ENCODE peak calls at places on chromosomes 1 and 21, in five cellular contexts. I is CD8-positive, alpha-beta memory T cell; D is suprapubic skin; O is fibroblast of lung; V is cardiac muscle cell. T is an unnamed sample. For H3K4me1, the result is how much of the 10 kb centered on the place peaks cover.

GRCh38 chr1:33137800-33138199 is 44.0 kb downstream of the TRIM62 start:
- DNase-seq in V (peak), O (peak), I (peak), D (no peak), T (no peak)

GRCh38 chr1:221719987-221720386 is 21.9 kb downstream of the DUSP10 start:
- DNase-seq in O (no peak), D (no peak), V (no peak), I (no peak), T (no peak)

GRCh38 chr1:209748620-209749019 is 7.2 kb upstream of the TRAF3IP3 start:
- DNase-seq in V (no peak), D (no peak), I (no peak), O (no peak), T (no peak)

GRCh38 chr1:47507921-47508894 is 70.4 kb downstream of the FOXD2 start:
- DNase-seq in V (peak), O (no peak), I (no peak), D (no peak), T (no peak)

GRCh38 chr1:105730701-105731100 is 1325.8 kb upstream of the PRMT6 start:
- DNase-seq in V (no peak), O (no peak), I (no peak), D (no peak), T (no peak)

GRCh38 chr1:23634518-23634839 is 57.1 kb upstream of the RPL11 start:
- DNase-seq in D (no peak), V (no peak), O (no peak), I (no peak), T (no peak)

GRCh38 chr1:66346057-66346795 is 187.7 kb upstream of the SGIP1 start:
- DNase-seq in D (no peak), I (no peak), V (no peak), O (no peak), T (no peak)

GRCh38 chr1:42173155-42173933 is 8.8 kb upstream of the GUCA2A start:
- DNase-seq in I (peak), O (peak), D (no peak), V (peak), T (peak)

GRCh38 chr1:232978091-232978634 is 27.8 kb downstream of the NTPCR start:
- DNase-seq in D (peak), I (no peak), O (peak), V (peak), T (no peak)

GRCh38 chr1:18948913-18949688 is 7.4 kb downstream of the IFFO2 start:
- DNase-seq in D (no peak), V (peak), I (no peak), O (peak), T (no peak)

DNA sequence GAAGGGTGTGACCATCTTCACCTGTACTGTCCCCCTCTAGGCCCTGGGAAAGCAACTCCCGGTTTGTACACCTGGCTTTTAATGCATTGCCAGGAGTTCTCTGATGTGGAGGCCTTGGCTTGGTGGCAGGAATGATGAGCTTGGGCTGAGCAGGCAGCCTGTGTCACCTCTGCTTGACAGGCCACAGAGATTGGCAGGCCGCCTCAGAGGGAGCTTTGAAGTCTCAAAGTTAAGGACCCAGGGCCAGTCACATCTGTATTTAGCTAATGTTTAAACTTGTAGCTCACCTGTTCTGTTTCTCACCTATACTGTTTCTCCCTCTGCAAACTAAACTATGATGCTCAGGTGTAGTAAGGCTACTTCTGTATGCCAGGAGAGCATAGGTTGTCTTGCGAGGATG is 28.5 kb downstream of the HUNK start:
- DNase-seq in O (no peak), I (no peak), V (no peak), D (no peak), T (no peak)
- H3K4me1 ChIP-seq in O (under half), I (under half), V (under half), D (under half), T (under half)

GRCh38 chr1:202317941-202318925 is 23.5 kb downstream of the UBE2T start:
- DNase-seq in V (no peak), O (no peak), D (peak), I (no peak), T (no peak)
- H3K27ac ChIP-seq in V (no peak), O (no peak), D (no peak), I (no peak), T (no peak)

DNA sequence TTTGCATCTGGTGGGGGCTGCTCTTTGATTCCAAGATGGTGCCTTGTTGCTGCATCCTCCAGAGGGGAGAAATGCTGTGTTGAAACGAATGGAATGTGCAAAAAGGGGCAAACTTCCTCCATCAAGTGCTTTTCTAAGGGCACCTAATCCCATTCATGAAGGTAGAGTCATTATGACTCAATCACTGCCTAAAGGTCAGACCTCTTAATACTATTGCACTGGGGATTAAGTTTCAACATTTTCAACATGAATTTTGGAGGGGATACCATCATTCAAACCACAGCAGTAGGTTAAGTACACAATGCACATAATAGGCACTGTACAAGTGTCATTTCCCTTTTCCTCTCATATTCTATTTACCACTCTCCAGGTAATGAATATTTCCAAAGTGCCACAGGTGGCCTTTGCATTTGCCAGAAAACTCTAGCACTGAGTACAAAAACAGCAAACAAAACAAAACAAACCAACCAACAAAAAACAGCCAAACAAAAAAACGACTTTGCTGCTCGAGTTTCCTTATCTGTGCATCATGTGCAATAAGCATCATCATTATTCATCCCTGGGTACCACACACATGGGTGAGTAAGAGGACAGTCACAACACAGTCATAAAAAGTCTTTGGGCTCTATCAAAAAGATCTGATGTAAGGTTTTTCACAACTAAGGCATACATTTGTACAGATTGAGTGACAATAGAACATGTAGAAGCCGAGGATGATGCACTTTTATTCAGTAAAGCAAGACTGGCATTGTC is 42.5 kb downstream of the IFI44 start:
- DNase-seq in D (no peak), I (no peak), V (no peak), O (peak), T (no peak)
- H3K4me1 ChIP-seq in D (under half), I (under half), V (under half), O (under half), T (under half)

DNA sequence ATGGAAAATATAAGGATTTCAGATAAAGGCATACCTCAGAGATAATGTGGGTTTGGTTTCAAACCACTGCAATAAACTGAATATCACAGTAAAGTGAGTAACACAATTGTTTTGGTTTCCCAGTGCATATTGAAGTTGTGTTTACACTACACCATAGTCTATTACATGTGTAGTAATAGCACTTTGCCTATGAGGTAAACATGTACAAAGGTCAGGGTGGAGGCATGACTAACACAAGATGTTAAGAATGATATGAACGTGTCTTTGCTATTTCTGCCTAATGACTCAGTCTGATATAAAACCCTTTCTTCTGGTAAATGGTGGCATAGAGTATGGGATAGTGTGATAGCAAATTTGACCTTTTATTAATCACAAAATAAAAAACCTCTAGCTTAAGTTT is 621.5 kb upstream of the ADGRL2 start:
- DNase-seq in D (no peak), I (no peak), V (peak), O (peak), T (no peak)
- H3K27ac ChIP-seq in D (no peak), I (no peak), V (no peak), O (no peak), T (no peak)

DNA sequence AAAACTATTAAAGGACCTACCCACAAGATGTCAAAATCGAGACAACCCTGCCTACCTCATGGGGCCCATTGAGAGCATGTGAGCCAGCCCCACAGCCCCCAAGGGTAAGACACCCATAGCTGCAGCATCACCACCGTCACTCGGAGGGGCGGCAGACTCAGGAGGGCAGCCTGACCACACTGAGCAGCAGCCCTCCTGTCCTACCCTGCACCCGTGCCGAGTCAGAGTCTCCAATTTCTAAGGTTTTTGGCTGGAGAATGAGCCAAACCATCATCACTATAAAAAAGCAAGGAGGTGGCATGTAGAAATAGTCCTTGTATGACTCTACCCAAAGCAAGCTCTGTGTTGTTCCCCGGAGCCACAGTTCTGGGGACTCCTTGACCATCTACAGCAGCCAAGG is 94.7 kb downstream of the SSBP3 start:
- DNase-seq in D (no peak), V (no peak), O (no peak), I (no peak), T (no peak)
- H3K4me1 ChIP-seq in D (half or more), V (half or more), O (under half), I (half or more), T (under half)

GRCh38 chr1:183180634-183181056 is 5.4 kb upstream of the LAMC2 start:
- DNase-seq in O (peak), I (no peak), D (no peak), V (peak), T (no peak)

GRCh38 chr1:183178490-183178889 is 7.6 kb upstream of the LAMC2 start:
- DNase-seq in I (no peak), V (peak), O (no peak), D (no peak), T (no peak)

GRCh38 chr1:183175631-183176030 is 10.4 kb upstream of the LAMC2 start:
- DNase-seq in V (no peak), O (no peak), D (no peak), I (no peak), T (no peak)

GRCh38 chr1:183185941-183186490 is at the start of gene LAMC2:
- DNase-seq in O (no peak), D (no peak), V (no peak), I (no peak), T (no peak)

GRCh38 chr1:183180213-183180612 is 5.9 kb upstream of the LAMC2 start:
- DNase-seq in V (peak), D (no peak), I (no peak), O (peak), T (no peak)
- H3K27ac ChIP-seq in V (peak), D (peak), I (no peak), O (no peak), T (no peak)

DNA sequence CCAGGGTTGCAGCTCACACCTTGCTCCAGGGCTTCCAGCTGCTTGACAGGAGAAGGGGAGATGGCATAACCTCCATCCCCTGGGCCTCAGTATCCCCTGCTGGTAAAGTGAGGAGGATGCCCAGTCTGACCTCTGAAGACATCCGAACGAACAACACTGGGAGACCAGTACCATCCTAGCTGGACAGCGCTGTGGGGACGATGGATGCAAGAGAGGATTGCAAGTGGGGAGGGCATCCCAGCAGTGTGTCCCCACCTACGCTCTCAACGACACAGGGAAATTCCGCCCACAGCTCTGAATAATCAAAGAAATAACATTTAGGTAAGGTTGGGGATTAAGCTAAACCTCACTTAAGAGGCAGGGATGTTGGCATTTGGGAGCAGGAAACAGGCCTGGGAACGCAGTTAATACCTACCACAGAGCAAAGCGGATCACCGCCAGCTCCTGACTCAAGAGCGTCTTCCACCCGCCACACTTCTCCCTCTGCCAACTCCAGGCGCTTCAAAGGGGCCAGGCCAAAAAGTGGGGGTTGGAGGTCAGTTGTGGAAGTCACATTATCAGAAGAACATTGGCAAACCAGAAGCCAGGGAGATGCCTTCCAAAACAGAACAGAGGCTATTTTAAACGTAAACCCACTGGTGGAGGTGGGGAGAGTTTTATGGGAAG is 47.6 kb downstream of the SSBP3 start:
- DNase-seq in V (no peak), D (no peak), I (no peak), O (no peak), T (no peak)
- H3K4me1 ChIP-seq in V (half or more), D (under half), I (half or more), O (under half), T (under half)

DNA sequence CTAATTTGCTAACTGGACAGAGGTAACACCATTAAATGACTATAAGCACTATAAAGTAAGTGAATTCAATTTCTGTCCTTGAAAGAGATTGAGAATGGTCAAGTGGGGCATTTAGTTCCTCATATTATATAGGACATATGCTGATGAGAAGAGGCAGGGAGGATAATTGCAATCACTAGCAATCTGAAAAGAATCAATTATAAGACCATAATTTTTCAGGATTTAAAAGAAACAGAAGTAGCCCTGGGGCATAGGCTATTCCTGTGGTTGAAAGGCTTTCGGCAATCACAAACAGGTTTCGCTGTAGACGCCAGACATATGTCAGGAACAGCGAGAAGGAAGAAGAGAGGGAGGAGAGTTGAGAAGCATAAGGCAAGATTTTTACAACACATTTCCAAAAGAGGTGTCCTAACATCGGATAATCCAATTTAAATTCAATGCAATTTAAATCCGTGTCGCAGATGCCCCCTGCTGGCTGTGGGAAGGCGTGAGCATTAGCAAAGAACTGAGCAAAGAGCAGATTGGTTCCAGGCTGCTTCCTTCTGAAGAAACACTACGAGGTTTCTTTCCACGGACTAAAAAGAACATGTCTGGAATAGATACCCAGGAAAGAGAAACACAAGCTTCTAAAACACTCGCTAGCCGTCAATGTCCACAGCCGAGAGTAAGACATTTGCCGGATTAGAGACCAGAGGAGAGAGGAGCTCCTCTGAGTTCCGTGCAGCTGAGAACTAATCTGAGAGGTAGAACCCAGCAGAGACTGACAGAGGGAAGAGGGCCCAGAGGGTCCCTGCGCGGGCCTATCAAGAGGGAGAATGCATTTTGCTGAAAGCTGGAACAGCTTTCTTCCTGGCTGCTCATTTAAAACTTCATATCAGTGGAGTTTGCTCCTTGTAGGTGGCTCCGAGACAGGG is 27.9 kb downstream of the RGS5 start:
- DNase-seq in D (no peak), O (peak), I (no peak), V (peak), T (no peak)
- H3K27ac ChIP-seq in D (no peak), O (no peak), I (no peak), V (peak), T (no peak)

DNA sequence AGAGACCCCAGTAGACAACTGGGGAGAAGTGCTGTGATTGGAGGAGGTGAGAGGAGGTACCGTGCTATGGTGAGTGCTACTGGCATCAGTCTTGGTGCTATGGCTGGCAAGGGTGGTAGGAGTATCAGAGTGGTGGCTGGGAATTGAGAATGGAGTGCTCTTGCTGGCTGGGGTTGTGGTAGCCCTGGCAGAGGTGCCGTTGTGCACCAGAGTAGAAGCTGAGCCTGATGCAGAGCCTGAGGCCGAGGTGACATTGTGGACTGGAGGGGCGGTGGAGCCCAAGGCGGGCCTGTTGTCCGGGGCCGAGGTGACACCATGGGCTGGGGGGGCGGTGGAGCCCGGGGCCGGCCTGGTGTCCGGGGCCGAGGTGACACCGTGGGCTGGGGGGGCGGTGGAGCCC is 14.6 kb downstream of the TRIM46 start:
- DNase-seq in V (no peak), D (no peak), O (no peak), I (no peak), T (no peak)
- H3K4me1 ChIP-seq in V (under half), D (under half), O (under half), I (under half), T (under half)